ENCODE peak calls at places on chromosome 7, in ten cellular contexts. X is testis, O is tibial nerve, K is breast epithelium, N is stomach, T is esophagus muscularis mucosa, G is heart left ventricle, J is lower leg skin, I is spleen, C is upper lobe of left lung. H is an unnamed sample.

GRCh38 chr7:131904750-131905327 is 348.4 kb upstream of the PODXL start:
- DNase-seq in X (no peak), O (no peak), K (no peak), N (no peak), T (no peak), G (no peak), J (no peak), I (no peak), C (no peak), H (no peak)

GRCh38 chr7:7304705-7305475 is 122.5 kb downstream of the C1GALT1 start:
- DNase-seq in X (no peak), O (no peak), K (peak; percentile 22), N (no peak), T (no peak), G (no peak), J (no peak), I (no peak), C (no peak), H (no peak)

GRCh38 chr7:99003419-99003818 is 125.1 kb downstream of the TRRAP start:
- DNase-seq in X (peak; percentile 11), O (no peak), K (peak; percentile 13), N (no peak), T (no peak), G (no peak), J (no peak), I (no peak), C (no peak), H (no peak)

GRCh38 chr7:41328544-41328943 is 374.3 kb downstream of the INHBA start:
- DNase-seq in X (no peak), O (no peak), K (no peak), N (no peak), T (no peak), G (no peak), J (no peak), I (no peak), C (no peak), H (no peak)

GRCh38 chr7:99505324-99505662 is 831 bp downstream of the ZKSCAN5 start:
- DNase-seq in X (no peak), O (no peak), K (no peak), N (no peak), T (no peak), G (no peak), J (no peak), I (no peak), C (no peak), H (no peak)

GRCh38 chr7:18345641-18346234 is 149.8 kb upstream of the HDAC9 start:
- DNase-seq in X (peak; percentile 30), O (no peak), K (no peak), N (peak; percentile 27), T (no peak), G (no peak), J (no peak), I (no peak), C (no peak), H (no peak)

GRCh38 chr7:4151926-4152549 is 530.1 kb upstream of the FOXK1 start:
- DNase-seq in X (peak; percentile 64), O (no peak), K (no peak), N (no peak), T (no peak), G (no peak), J (no peak), I (no peak), C (no peak), H (no peak)

GRCh38 chr7:13291010-13291409 is 603.6 kb downstream of the ARL4A start:
- DNase-seq in X (no peak), O (no peak), K (no peak), N (no peak), T (no peak), G (no peak), J (no peak), I (no peak), C (no peak), H (no peak)

GRCh38 chr7:21215307-21215706 is 212.6 kb upstream of the SP4 start:
- DNase-seq in X (no peak), O (no peak), K (no peak), N (no peak), T (no peak), G (no peak), J (no peak), I (no peak), C (no peak), H (no peak)

GRCh38 chr7:30171753-30172447 is 37.1 kb downstream of the MTURN start:
- DNase-seq in X (no peak), O (no peak), K (no peak), N (no peak), T (no peak), G (no peak), J (no peak), I (no peak), C (peak; percentile 34), H (peak; percentile 67)

GRCh38 chr7:70239930-70240329 is 641.7 kb downstream of the AUTS2 start:
- DNase-seq in X (no peak), O (no peak), K (no peak), N (no peak), T (no peak), G (no peak), J (no peak), I (no peak), C (no peak), H (no peak)

GRCh38 chr7:107725138-107725740 is 18.7 kb upstream of the CBLL1 start:
- DNase-seq in X (peak; percentile 78), O (no peak), K (no peak), N (peak; percentile 53), T (no peak), G (peak; percentile 45), J (peak; percentile 33), I (no peak), C (no peak), H (no peak)

GRCh38 chr7:130875265-130875741 is 141.3 kb upstream of the KLF14 start:
- DNase-seq in X (peak; percentile 65), O (no peak), K (no peak), N (peak; percentile 71), T (no peak), G (no peak), J (no peak), I (peak; percentile 85), C (peak; percentile 44), H (no peak)

GRCh38 chr7:130872341-130872740 is 138.3 kb upstream of the KLF14 start:
- DNase-seq in X (no peak), O (no peak), K (no peak), N (no peak), T (no peak), G (no peak), J (no peak), I (no peak), C (no peak), H (no peak)

GRCh38 chr7:130872756-130873448 is 138.9 kb upstream of the KLF14 start:
- DNase-seq in X (no peak), O (no peak), K (no peak), N (no peak), T (no peak), G (no peak), J (no peak), I (no peak), C (no peak), H (no peak)

GRCh38 chr7:130875901-130876300 is 141.9 kb upstream of the KLF14 start:
- DNase-seq in X (no peak), O (no peak), K (no peak), N (no peak), T (no peak), G (no peak), J (no peak), I (no peak), C (no peak), H (no peak)

DNA sequence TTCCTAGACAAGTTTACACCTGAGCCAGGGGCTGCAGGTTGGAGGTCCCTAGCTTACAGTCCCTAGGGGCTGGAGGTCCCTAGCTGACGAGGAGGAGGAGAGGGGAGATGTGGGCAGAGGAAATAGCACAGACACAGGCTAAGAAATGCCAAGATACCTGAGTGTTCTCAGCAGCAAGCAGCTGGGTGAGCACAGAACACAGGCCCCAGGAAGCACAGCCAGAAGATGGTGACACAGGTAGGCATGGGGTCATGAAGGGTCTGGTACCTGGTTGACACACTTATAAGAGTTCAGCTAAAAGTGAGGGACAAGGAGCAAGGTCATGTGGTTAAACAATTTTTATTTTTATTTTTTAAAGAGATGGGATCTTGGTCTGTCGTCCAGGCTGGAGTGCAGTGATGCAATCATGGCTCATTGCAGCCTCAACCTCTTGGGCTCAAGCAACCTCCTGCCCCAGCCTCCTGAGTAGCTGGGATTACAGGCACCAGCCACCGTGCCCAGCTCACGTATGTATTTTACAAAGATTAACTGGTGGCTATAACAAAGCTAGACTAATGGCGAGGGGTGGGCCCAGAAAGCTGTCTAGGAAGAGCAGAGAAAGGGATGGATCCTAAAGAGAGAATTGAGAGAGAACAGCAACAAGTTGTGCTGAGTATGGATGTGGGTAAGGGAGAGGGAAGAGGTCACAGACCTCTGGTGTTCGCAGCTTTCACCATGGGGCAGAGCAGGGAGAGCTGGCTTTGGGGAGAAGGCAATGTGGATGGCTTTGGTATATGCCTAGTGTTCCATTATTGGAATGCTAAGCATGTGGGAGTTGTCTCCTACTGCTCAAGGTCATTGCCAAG is 140.3 kb upstream of the KLF14 start:
- DNase-seq in X (no peak), O (no peak), K (no peak), N (no peak), T (no peak), G (no peak), J (no peak), I (no peak), C (no peak), H (no peak)
- TF ChIP-seq POLR2A in X (no peak), O (no peak), K (no peak), N (no peak), T (no peak), G (no peak), J (no peak), I (no peak), C (no peak), H (no peak)

GRCh38 chr7:115410972-115411686 is 489.2 kb downstream of the MDFIC start:
- DNase-seq in X (no peak), O (no peak), K (no peak), N (no peak), T (no peak), G (no peak), J (no peak), I (no peak), C (no peak), H (no peak)
- TF ChIP-seq POLR2A in X (no peak), O (no peak), K (no peak), N (no peak), T (no peak), G (no peak), J (no peak), I (no peak), C (no peak), H (no peak)

DNA sequence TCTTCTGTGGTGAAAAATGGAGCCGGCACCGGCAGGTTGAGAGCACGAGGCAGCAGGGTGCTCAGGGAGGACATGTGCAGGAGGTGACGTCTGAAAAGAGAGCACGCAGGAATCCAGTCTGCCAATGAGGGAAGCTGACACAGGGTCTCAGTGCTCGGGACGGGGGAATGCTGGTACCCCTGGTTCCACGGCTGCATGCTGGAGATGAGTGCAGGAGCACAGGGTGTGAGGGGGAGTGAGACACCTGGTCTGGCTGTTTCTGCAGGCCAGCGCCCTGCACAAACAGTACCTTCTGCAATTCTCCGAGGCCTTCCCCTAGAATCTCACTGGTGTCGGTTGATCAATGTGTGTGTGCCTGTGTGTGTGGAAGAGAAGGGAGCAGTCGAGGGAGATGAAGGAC is 72.7 kb downstream of the VOPP1 start:
- DNase-seq in X (no peak), O (no peak), K (no peak), N (no peak), T (no peak), G (no peak), J (no peak), I (peak; percentile 54), C (no peak), H (no peak)
- TF ChIP-seq POLR2A in X (no peak), O (no peak), K (no peak), N (no peak), T (no peak), G (no peak), J (no peak), I (no peak), C (no peak), H (no peak)

GRCh38 chr7:157009170-157009777 is 1.2 kb downstream of the MNX1 start:
- DNase-seq in X (no peak), O (no peak), K (no peak), N (peak; percentile 59), T (no peak), G (no peak), J (no peak), I (peak; percentile 72), C (peak; percentile 86), H (no peak)
- TF ChIP-seq POLR2A in X (no peak), O (no peak), K (no peak), N (no peak), T (no peak), G (no peak), J (no peak), I (no peak), C (no peak), H (no peak)